ENCODE peak calls at places on chromosomes 11 and 22, in ten cellular contexts. F is upper lobe of right lung, G is GM23248, P is neural progenitor cell, W is body of pancreas, X is SJSA1, H is psoas muscle, J is right lobe of liver, Q is neuronal stem cell, S is ascending aorta. N is an unnamed sample. For H3K4me1, H3K27me3 and H3K36me3, the result is how much of the 10 kb centered on the place peaks cover.

GRCh38 chr11:58905716-58906547 is 33.4 kb upstream of the GLYATL1 start:
- DNase-seq in J (peak), G (peak), F (no peak), W (peak), P (peak), X (peak), H (peak), Q (peak), S (no peak), N (peak)

GRCh38 chr11:120858740-120859139 is 165.2 kb upstream of the TBCEL start:
- DNase-seq in Q (no peak), S (no peak), F (no peak), X (no peak), W (no peak), P (no peak), H (no peak), J (no peak), G (peak), N (peak)

GRCh38 chr11:69799582-69799981 is 19.6 kb downstream of the FGF3 start:
- DNase-seq in W (no peak), H (no peak), F (no peak), S (no peak), X (no peak), P (peak), J (no peak), G (peak), Q (no peak), N (no peak)

GRCh38 chr11:17129003-17129402 is 51.5 kb upstream of the RPS13 start:
- DNase-seq in W (no peak), G (peak), F (no peak), J (no peak), P (no peak), Q (no peak), S (no peak), X (no peak), H (no peak), N (no peak)

GRCh38 chr22:17117890-17118289 is 3.3 kb downstream of the TMEM121B start:
- DNase-seq in W (peak), F (no peak), J (no peak), X (no peak), Q (no peak), H (no peak), G (no peak), S (no peak), P (no peak), N (no peak)

GRCh38 chr11:113447621-113448310 is 27.4 kb downstream of the DRD2 start:
- DNase-seq in F (no peak), P (no peak), H (no peak), W (no peak), G (peak), J (no peak), S (no peak), Q (no peak), X (peak), N (no peak)

GRCh38 chr11:1893581-1894359 is 2.1 kb upstream of the PRR33 start:
- DNase-seq in Q (no peak), X (no peak), G (no peak), W (no peak), P (no peak), J (no peak), F (no peak), S (no peak), H (no peak), N (no peak)

GRCh38 chr11:4118107-4118506 is 23.5 kb downstream of the RRM1 start:
- DNase-seq in F (no peak), S (no peak), X (no peak), J (no peak), P (no peak), H (no peak), W (no peak), G (peak), Q (no peak), N (no peak)

GRCh38 chr22:38982008-38982927 is at the start of gene APOBEC3B:
- DNase-seq in H (peak), S (peak), P (peak), F (peak), X (peak), W (peak), Q (peak), J (peak), G (peak), N (peak)

GRCh38 chr11:47912843-47913437 is 64.8 kb upstream of the NUP160 start:
- DNase-seq in P (no peak), F (no peak), H (no peak), G (peak), Q (no peak), W (no peak), S (peak), X (no peak), J (no peak), N (no peak)

GRCh38 chr11:94854770-94855633 is 86.8 kb downstream of the AMOTL1 start:
- DNase-seq in G (no peak), P (no peak), S (no peak), Q (no peak), J (no peak), H (no peak), F (peak), X (no peak), W (no peak), N (no peak)

GRCh38 chr11:45373506-45373905 is 87.4 kb upstream of the SYT13 start:
- DNase-seq in F (no peak), G (no peak), X (no peak), P (no peak), H (no peak), Q (no peak), J (no peak), W (no peak), S (peak), N (no peak)

GRCh38 chr11:45078236-45079074 is 68.0 kb upstream of the PRDM11 start:
- DNase-seq in S (no peak), G (peak), X (no peak), J (no peak), W (no peak), Q (no peak), P (no peak), H (no peak), F (no peak), N (peak)

GRCh38 chr11:1047576-1048156 is 11.1 kb upstream of the MUC6 start:
- DNase-seq in G (no peak), W (no peak), F (peak), J (peak), Q (no peak), P (no peak), S (no peak), H (peak), X (no peak), N (no peak)

GRCh38 chr11:128610765-128611617 is 23.6 kb upstream of the ETS1 start:
- DNase-seq in G (no peak), F (no peak), P (no peak), H (no peak), J (no peak), W (no peak), S (no peak), Q (no peak), X (no peak), N (no peak)

GRCh38 chr22:22768885-22769284 is 118.7 kb upstream of the IGLL5 start:
- DNase-seq in X (no peak), Q (no peak), J (no peak), S (no peak), W (no peak), F (no peak), H (no peak), P (no peak), G (no peak), N (no peak)

GRCh38 chr22:49008682-49009235 is 818.9 kb downstream of the BRD1 start:
- DNase-seq in W (no peak), S (no peak), Q (no peak), F (peak), G (no peak), X (peak), H (peak), J (no peak), P (no peak), N (peak)

GRCh38 chr11:77074205-77074604 is 7.4 kb downstream of the CAPN5 start:
- DNase-seq in Q (no peak), X (no peak), S (peak), P (no peak), G (no peak), F (peak), W (no peak), H (no peak), J (no peak), N (no peak)

GRCh38 chr22:50577697-50577986 is 585 bp downstream of the CPT1B start:
- DNase-seq in J (no peak), S (no peak), Q (no peak), H (no peak), X (no peak), P (no peak), G (no peak), F (no peak), W (no peak), N (no peak)

GRCh38 chr11:59208956-59209355 is 3.8 kb downstream of the MPEG1 start:
- DNase-seq in J (no peak), S (no peak), P (no peak), H (no peak), X (peak), Q (no peak), G (peak), F (no peak), W (no peak), N (no peak)

GRCh38 chr22:32475428-32476010 is 908 bp downstream of the FBXO7 start:
- DNase-seq in X (no peak), H (no peak), F (no peak), S (peak), P (peak), J (peak), W (peak), Q (peak), G (peak), N (peak)

GRCh38 chr22:45262931-45263789 is 21.6 kb upstream of the UPK3A start:
- DNase-seq in P (no peak), H (peak), X (no peak), F (no peak), J (no peak), W (peak), G (peak), S (no peak), Q (no peak), N (no peak)

GRCh38 chr11:132062031-132062430 is 691.6 kb downstream of the NTM start:
- DNase-seq in S (no peak), F (no peak), G (no peak), Q (no peak), P (no peak), W (no peak), H (no peak), J (no peak), X (no peak), N (no peak)

GRCh38 chr22:37742374-37743092 is 45.7 kb downstream of the TRIOBP start:
- DNase-seq in S (no peak), F (no peak), P (no peak), G (peak), X (peak), W (no peak), H (no peak), Q (no peak), J (no peak), N (peak)

GRCh38 chr11:12888525-12889158 is 120.5 kb upstream of the RASSF10 start:
- DNase-seq in W (peak), J (peak), F (peak), S (peak), H (peak), Q (peak), P (peak), X (peak), G (peak), N (peak)

GRCh38 chr11:111463276-111463675 is 48.9 kb downstream of the BTG4 start:
- DNase-seq in X (no peak), G (no peak), F (no peak), J (no peak), Q (no peak), S (no peak), P (no peak), H (no peak), W (no peak), N (no peak)

GRCh38 chr22:37455896-37456295 is 28.6 kb upstream of the ELFN2 start:
- DNase-seq in F (no peak), H (no peak), J (no peak), G (peak), Q (no peak), S (no peak), P (peak), W (no peak), X (peak), N (no peak)

GRCh38 chr22:19758896-19759458 is 1.6 kb upstream of the TBX1 start:
- DNase-seq in S (no peak), P (no peak), H (no peak), J (no peak), G (no peak), X (no peak), Q (no peak), W (no peak), F (no peak), N (no peak)

GRCh38 chr22:17307566-17307965 is 61.7 kb upstream of the CECR2 start:
- DNase-seq in H (no peak), G (no peak), Q (no peak), J (no peak), F (no peak), S (no peak), P (no peak), X (no peak), W (no peak), N (no peak)

GRCh38 chr11:119166368-119167076 is 2.0 kb upstream of the NLRX1 start:
- DNase-seq in G (peak), P (no peak), S (no peak), Q (no peak), W (no peak), H (peak), J (no peak), X (peak), F (no peak), N (no peak)

GRCh38 chr11:117953029-117953671 is 23.9 kb upstream of the TMPRSS13 start:
- DNase-seq in S (no peak), X (no peak), W (no peak), P (no peak), H (no peak), G (no peak), J (no peak), Q (no peak), F (no peak), N (no peak)
- H3K4me1 ChIP-seq in S (under half), X (under half), W (under half), P (under half), H (under half), G (under half), J (under half), Q (under half), F (under half), N (under half)

DNA sequence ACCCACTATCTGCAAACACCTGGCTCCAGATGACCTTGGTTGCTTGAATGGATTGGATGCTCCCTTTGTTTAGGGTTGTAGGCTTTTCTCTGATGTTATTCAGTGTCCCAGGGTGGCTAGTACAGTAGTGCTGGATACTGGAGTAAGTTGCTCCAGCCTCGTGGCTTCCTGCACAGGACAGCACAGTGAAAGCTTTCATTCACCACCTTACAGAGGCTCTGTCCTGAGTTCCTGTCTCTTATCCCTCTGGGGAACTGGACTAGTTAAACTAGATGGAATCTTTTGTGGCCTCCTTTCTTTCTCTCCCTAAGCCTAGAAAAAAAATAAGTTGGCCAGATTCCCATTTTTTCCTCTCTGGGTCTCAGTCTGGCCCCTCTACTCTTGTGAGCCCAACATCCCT is 42.6 kb downstream of the MRPL48 start:
- DNase-seq in Q (no peak), S (no peak), W (no peak), J (no peak), G (no peak), X (no peak), H (no peak), P (no peak), F (no peak), N (no peak)
- H3K27me3 ChIP-seq in Q (under half), S (under half), W (under half), J (under half), G (under half), X (under half), H (under half), P (under half), F (under half), N (under half)

GRCh38 chr11:68565768-68566167 is 105.2 kb downstream of the PPP6R3 start:
- DNase-seq in P (no peak), Q (no peak), S (no peak), W (no peak), X (no peak), J (no peak), G (no peak), H (peak), F (no peak), N (no peak)

GRCh38 chr11:68567553-68567952 is 107.0 kb downstream of the PPP6R3 start:
- DNase-seq in Q (no peak), G (no peak), X (no peak), S (no peak), H (no peak), F (no peak), W (no peak), P (no peak), J (no peak), N (no peak)

GRCh38 chr11:68563454-68563853 is 102.9 kb downstream of the PPP6R3 start:
- DNase-seq in Q (no peak), G (no peak), J (no peak), H (no peak), X (no peak), W (no peak), P (no peak), S (no peak), F (no peak), N (no peak)

GRCh38 chr11:68560216-68560615 is 99.7 kb downstream of the PPP6R3 start:
- DNase-seq in W (no peak), P (no peak), F (no peak), H (no peak), Q (no peak), X (no peak), J (no peak), G (no peak), S (no peak), N (no peak)

DNA sequence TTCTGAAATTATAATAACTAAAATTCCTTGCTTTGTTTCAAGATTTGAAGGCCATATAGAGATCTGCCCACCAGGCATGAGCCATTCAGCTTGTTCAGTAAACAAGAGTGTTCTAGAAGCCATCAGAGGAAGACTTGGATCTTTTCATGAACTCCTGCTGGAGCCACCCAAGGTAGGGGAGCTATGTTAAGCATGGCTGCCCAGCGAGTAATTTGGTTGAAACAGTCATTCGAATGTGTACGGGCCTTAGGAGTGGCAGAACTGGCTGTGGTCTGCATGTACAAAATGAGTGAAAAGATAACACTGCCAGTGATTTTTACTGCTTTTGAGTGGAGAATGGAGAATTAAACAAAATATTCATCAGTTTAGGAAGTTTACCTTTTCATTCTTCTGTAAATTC is 103.7 kb downstream of the PPP6R3 start:
- DNase-seq in X (no peak), F (no peak), P (no peak), H (no peak), S (no peak), G (no peak), W (no peak), J (no peak), Q (no peak), N (no peak)
- H3K36me3 ChIP-seq in X (half or more), F (half or more), P (under half), H (half or more), S (half or more), G (under half), W (under half), J (under half), Q (half or more), N (under half)

GRCh38 chr22:46619830-46620501 is at the start of gene GRAMD4:
- DNase-seq in P (peak), W (peak), H (peak), J (peak), G (peak), S (no peak), Q (no peak), F (no peak), X (no peak), N (no peak)

GRCh38 chr22:46619240-46619829 is 851 bp upstream of the GRAMD4 start:
- DNase-seq in Q (no peak), J (peak), F (no peak), S (no peak), H (no peak), W (no peak), G (no peak), X (no peak), P (no peak), N (no peak)

GRCh38 chr22:46617250-46618103 is 2.7 kb upstream of the GRAMD4 start:
- DNase-seq in G (peak), F (no peak), P (no peak), Q (no peak), J (peak), S (no peak), W (no peak), X (peak), H (no peak), N (no peak)

GRCh38 chr22:46618667-46619066 is 1.5 kb upstream of the GRAMD4 start:
- DNase-seq in F (peak), P (no peak), J (peak), Q (no peak), H (peak), G (no peak), X (no peak), S (no peak), W (no peak), N (no peak)

GRCh38 chr22:46618104-46618647 is 2.0 kb upstream of the GRAMD4 start:
- DNase-seq in J (no peak), F (no peak), Q (no peak), P (no peak), W (no peak), S (no peak), G (no peak), H (no peak), X (peak), N (no peak)
- H3K4me1 ChIP-seq in J (under half), F (under half), Q (under half), P (under half), W (under half), S (under half), G (under half), H (under half), X (under half), N (under half)

DNA sequence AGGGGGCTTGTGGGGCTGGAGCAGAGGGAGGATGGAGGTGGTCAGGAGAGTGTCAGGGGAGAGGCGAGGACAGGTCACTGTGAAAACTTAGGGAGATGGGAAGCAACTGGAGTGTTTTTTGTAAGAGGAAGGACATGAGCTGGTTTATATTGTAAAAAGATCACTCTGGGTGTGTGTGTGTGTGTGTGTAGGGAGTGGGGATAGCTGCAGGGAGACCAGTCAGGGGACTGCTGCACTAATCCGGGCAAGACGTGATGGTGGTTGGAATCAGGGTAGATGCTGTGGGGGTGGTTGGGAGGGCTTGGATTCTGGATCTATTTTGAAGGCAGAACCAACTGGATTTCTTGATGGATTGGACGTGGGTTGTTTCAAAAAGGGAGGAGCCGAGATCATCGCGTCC is 11.3 kb upstream of the SYT7 start:
- DNase-seq in J (no peak), G (no peak), W (no peak), P (no peak), X (no peak), S (no peak), Q (no peak), F (no peak), H (no peak), N (no peak)
- H3K27me3 ChIP-seq in J (under half), G (under half), W (under half), P (under half), X (half or more), S (under half), Q (under half), F (under half), H (under half), N (under half)

DNA sequence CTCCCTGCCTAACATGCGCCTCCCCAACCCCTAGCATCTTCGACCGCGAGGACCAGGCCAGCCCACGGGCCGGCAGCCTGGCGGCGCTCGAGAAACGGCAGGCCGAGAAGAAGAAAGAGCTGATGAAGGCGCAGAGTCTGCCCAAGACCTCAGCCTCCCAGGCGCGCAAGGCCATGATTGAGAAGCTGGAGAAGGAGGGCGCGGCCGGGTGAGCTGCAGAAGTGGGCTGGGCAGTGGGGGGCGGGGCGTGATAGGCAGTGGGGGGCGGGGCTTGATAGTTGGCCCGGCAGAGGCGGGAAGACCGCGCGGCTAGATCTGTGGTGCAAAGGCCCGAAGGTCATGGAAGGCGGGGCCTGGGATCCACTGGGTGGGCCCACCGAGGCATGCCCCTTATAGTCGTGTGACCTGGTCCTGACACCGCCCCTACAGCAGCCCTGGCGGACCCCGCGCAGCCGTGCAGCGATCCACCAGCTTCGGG is 8.7 kb downstream of the SELENOM start:
- DNase-seq in H (peak), Q (no peak), F (no peak), X (no peak), W (no peak), J (no peak), S (peak), P (peak), G (peak), N (peak)
- H3K36me3 ChIP-seq in H (half or more), Q (under half), F (under half), X (half or more), W (under half), J (under half), S (half or more), P (under half), G (under half), N (under half)

DNA sequence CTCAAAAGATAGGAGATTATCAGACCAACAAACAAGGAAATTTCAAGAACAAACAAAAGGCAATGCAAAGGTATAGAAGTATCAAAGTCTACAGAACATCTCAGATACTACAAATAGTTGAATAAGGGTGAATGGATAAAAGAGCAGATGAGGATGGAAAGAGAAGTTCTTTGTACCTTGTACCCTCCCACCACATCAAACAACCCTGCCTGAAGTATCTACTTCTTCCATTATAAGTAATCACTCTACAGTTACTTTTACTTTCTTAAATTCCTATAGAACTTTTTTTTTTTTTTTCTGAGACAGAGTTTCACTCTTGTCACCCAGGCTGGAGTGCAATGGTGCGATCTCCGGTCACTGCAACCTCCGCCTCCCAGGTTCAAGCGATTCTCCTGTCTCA is 35.1 kb downstream of the MTMR2 start:
- DNase-seq in S (no peak), Q (no peak), H (no peak), J (no peak), X (no peak), G (no peak), W (no peak), P (no peak), F (no peak), N (no peak)
- H3K4me1 ChIP-seq in S (under half), Q (under half), H (under half), J (under half), X (under half), G (under half), W (under half), P (under half), F (under half), N (under half)